ENCODE peak calls at places on chromosomes 16 and 17, in eight cellular contexts. D, A, S, P, G, N, B and F are unnamed samples.

GRCh38 chr17:77100009-77100408 is 40.8 kb upstream of the SEC14L1 start:
- DNase-seq in D (no peak), A (peak), S (no peak), P (no peak), G (no peak), N (no peak), B (no peak), F (peak)

GRCh38 chr17:48074322-48075054 is 26.3 kb downstream of the NFE2L1 start:
- DNase-seq in D (peak), A (peak), S (peak), P (peak), G (no peak), N (no peak), B (peak), F (peak)

GRCh38 chr17:63514477-63514876 is 8.7 kb upstream of the KCNH6 start:
- DNase-seq in D (no peak), A (no peak), S (no peak), P (no peak), G (no peak), N (no peak), B (no peak), F (no peak)

GRCh38 chr16:56930516-56931252 is 1.3 kb upstream of the HERPUD1 start:
- DNase-seq in D (no peak), A (peak), S (no peak), P (no peak), G (no peak), N (no peak), B (no peak), F (no peak)

GRCh38 chr16:1331712-1332617 is 1.5 kb upstream of the BAIAP3 start:
- DNase-seq in D (no peak), A (peak), S (peak), P (peak), G (peak), N (peak), B (peak), F (peak)

GRCh38 chr17:45170976-45171337 is 9.3 kb downstream of the HEXIM2 start:
- DNase-seq in D (no peak), A (peak), S (peak), P (no peak), G (peak), N (no peak), B (no peak), F (peak)

GRCh38 chr17:38885728-38886642 is 16.1 kb downstream of the LASP1 start:
- DNase-seq in D (no peak), A (no peak), S (no peak), P (no peak), G (no peak), N (no peak), B (no peak), F (no peak)

GRCh38 chr17:38663125-38663751 is 11.5 kb downstream of the EPOP start:
- DNase-seq in D (no peak), A (peak), S (peak), P (peak), G (no peak), N (peak), B (peak), F (no peak)

GRCh38 chr17:19311016-19311415 is 51.5 kb downstream of the B9D1 start:
- DNase-seq in D (no peak), A (no peak), S (no peak), P (no peak), G (no peak), N (no peak), B (no peak), F (no peak)

GRCh38 chr16:17265177-17265576 is 205.6 kb downstream of the XYLT1 start:
- DNase-seq in D (no peak), A (no peak), S (no peak), P (no peak), G (no peak), N (no peak), B (no peak), F (no peak)

GRCh38 chr16:71880176-71880575 is 3.8 kb downstream of the ZNF821 start:
- DNase-seq in D (no peak), A (no peak), S (no peak), P (no peak), G (no peak), N (no peak), B (no peak), F (peak)

GRCh38 chr16:68081796-68082567 is 3.2 kb upstream of the NFATC3 start:
- DNase-seq in D (no peak), A (no peak), S (peak), P (peak), G (no peak), N (no peak), B (no peak), F (no peak)

GRCh38 chr16:64892843-64893242 is 229.0 kb downstream of the CDH11 start:
- DNase-seq in D (no peak), A (no peak), S (peak), P (no peak), G (peak), N (no peak), B (no peak), F (no peak)

GRCh38 chr17:8532021-8532420 is 96.3 kb downstream of the NDEL1 start:
- DNase-seq in D (no peak), A (peak), S (peak), P (no peak), G (no peak), N (no peak), B (no peak), F (no peak)

GRCh38 chr17:61058066-61058465 is 341.6 kb upstream of the TBX2 start:
- DNase-seq in D (no peak), A (no peak), S (no peak), P (no peak), G (no peak), N (no peak), B (no peak), F (no peak)

GRCh38 chr17:59434429-59434828 is 103.0 kb downstream of the YPEL2 start:
- DNase-seq in D (no peak), A (no peak), S (no peak), P (no peak), G (no peak), N (no peak), B (no peak), F (no peak)

GRCh38 chr16:50606431-50607050 is 58.3 kb downstream of the NKD1 start:
- DNase-seq in D (no peak), A (no peak), S (no peak), P (no peak), G (no peak), N (no peak), B (no peak), F (no peak)

GRCh38 chr16:68444058-68444657 is 4.2 kb downstream of the SMPD3 start:
- DNase-seq in D (no peak), A (no peak), S (peak), P (no peak), G (no peak), N (no peak), B (no peak), F (no peak)

GRCh38 chr17:31074772-31075538 is 19.8 kb upstream of the NF1 start:
- DNase-seq in D (no peak), A (no peak), S (peak), P (no peak), G (no peak), N (no peak), B (no peak), F (no peak)

GRCh38 chr16:52548261-52549010 is 1.5 kb upstream of the TOX3 start:
- DNase-seq in D (no peak), A (no peak), S (no peak), P (no peak), G (no peak), N (no peak), B (no peak), F (no peak)

GRCh38 chr17:4903051-4903818 is at the start of gene CHRNE:
- DNase-seq in D (peak), A (peak), S (peak), P (peak), G (no peak), N (peak), B (peak), F (peak)

GRCh38 chr16:30555848-30556473 is 2.2 kb downstream of the ZNF764 start:
- DNase-seq in D (no peak), A (no peak), S (no peak), P (no peak), G (no peak), N (no peak), B (no peak), F (no peak)

GRCh38 chr16:6124136-6124535 is 1026.5 kb upstream of the EEF2KMT start:
- DNase-seq in D (no peak), A (no peak), S (no peak), P (no peak), G (no peak), N (no peak), B (no peak), F (no peak)

GRCh38 chr17:62592305-62593099 is 35.0 kb upstream of the MRC2 start:
- DNase-seq in D (no peak), A (no peak), S (peak), P (no peak), G (no peak), N (no peak), B (no peak), F (no peak)

GRCh38 chr16:66824006-66824405 is 6.8 kb downstream of the NAE1 start:
- DNase-seq in D (no peak), A (no peak), S (no peak), P (no peak), G (no peak), N (no peak), B (no peak), F (no peak)

GRCh38 chr16:1036121-1036520 is 36.4 kb upstream of the SSTR5 start:
- DNase-seq in D (no peak), A (no peak), S (no peak), P (no peak), G (no peak), N (no peak), B (no peak), F (no peak)

GRCh38 chr16:20849587-20850390 is 43.5 kb downstream of the REXO5 start:
- DNase-seq in D (peak), A (peak), S (peak), P (peak), G (no peak), N (peak), B (no peak), F (peak)

GRCh38 chr17:32495347-32496253 is 8.8 kb downstream of the CDK5R1 start:
- DNase-seq in D (no peak), A (no peak), S (peak), P (peak), G (no peak), N (no peak), B (no peak), F (no peak)

GRCh38 chr16:4882633-4883285 is 35.5 kb downstream of the UBN1 start:
- DNase-seq in D (no peak), A (no peak), S (peak), P (no peak), G (peak), N (no peak), B (peak), F (no peak)